ENCODE peak calls at places on chromosomes 2 and 18, in six cellular contexts. One of them, this sample, is unnamed.

GRCh38 chr2:21163213-21163612 is 39.4 kb downstream of the TDRD15 start:
- DNase-seq in astrocyte of the spinal cord: no peak
- DNase-seq in choroid plexus epithelial cell: no peak
- DNase-seq in right lobe of liver: no peak
- DNase-seq in right cardiac atrium: peak
- DNase-seq in trophoblast cell: no peak
- DNase-seq in this sample: no peak

GRCh38 chr2:60794271-60794863 is 38.3 kb downstream of the PAPOLG start:
- DNase-seq in astrocyte of the spinal cord: peak
- DNase-seq in choroid plexus epithelial cell: peak
- DNase-seq in right lobe of liver: no peak
- DNase-seq in right cardiac atrium: no peak
- DNase-seq in trophoblast cell: no peak
- DNase-seq in this sample: peak

GRCh38 chr2:9914384-9915065 is 37.0 kb upstream of the GRHL1 start:
- DNase-seq in astrocyte of the spinal cord: peak
- DNase-seq in choroid plexus epithelial cell: peak
- DNase-seq in right lobe of liver: no peak
- DNase-seq in right cardiac atrium: no peak
- DNase-seq in trophoblast cell: peak
- DNase-seq in this sample: peak

GRCh38 chr2:142100139-142100873 is 30.5 kb downstream of the LRP1B start:
- DNase-seq in astrocyte of the spinal cord: no peak
- DNase-seq in choroid plexus epithelial cell: no peak
- DNase-seq in right lobe of liver: no peak
- DNase-seq in right cardiac atrium: peak
- DNase-seq in trophoblast cell: no peak
- DNase-seq in this sample: peak

GRCh38 chr18:54127759-54128378 is 96.6 kb downstream of the MBD2 start:
- DNase-seq in astrocyte of the spinal cord: peak
- DNase-seq in choroid plexus epithelial cell: peak
- DNase-seq in right lobe of liver: no peak
- DNase-seq in right cardiac atrium: no peak
- DNase-seq in trophoblast cell: peak
- DNase-seq in this sample: peak

GRCh38 chr18:33201509-33201926 is 239.0 kb downstream of the CCDC178 start:
- DNase-seq in astrocyte of the spinal cord: peak
- DNase-seq in choroid plexus epithelial cell: peak
- DNase-seq in right lobe of liver: no peak
- DNase-seq in right cardiac atrium: no peak
- DNase-seq in trophoblast cell: no peak
- DNase-seq in this sample: peak

GRCh38 chr2:126858013-126858412 is 40.7 kb upstream of the TEX51 start:
- DNase-seq in astrocyte of the spinal cord: no peak
- DNase-seq in choroid plexus epithelial cell: no peak
- DNase-seq in right lobe of liver: no peak
- DNase-seq in right cardiac atrium: no peak
- DNase-seq in trophoblast cell: no peak
- DNase-seq in this sample: no peak

GRCh38 chr2:74205586-74205985 is 7.2 kb downstream of the MTHFD2 start:
- DNase-seq in astrocyte of the spinal cord: no peak
- DNase-seq in choroid plexus epithelial cell: no peak
- DNase-seq in right lobe of liver: no peak
- DNase-seq in right cardiac atrium: no peak
- DNase-seq in trophoblast cell: peak
- DNase-seq in this sample: peak

GRCh38 chr2:187971893-187972292 is 319.8 kb upstream of the GULP1 start:
- DNase-seq in astrocyte of the spinal cord: no peak
- DNase-seq in choroid plexus epithelial cell: no peak
- DNase-seq in right lobe of liver: no peak
- DNase-seq in right cardiac atrium: no peak
- DNase-seq in trophoblast cell: no peak
- DNase-seq in this sample: no peak

GRCh38 chr2:108417254-108417653 is 31.8 kb upstream of the GCC2 start:
- DNase-seq in astrocyte of the spinal cord: no peak
- DNase-seq in choroid plexus epithelial cell: no peak
- DNase-seq in right lobe of liver: no peak
- DNase-seq in right cardiac atrium: no peak
- DNase-seq in trophoblast cell: peak
- DNase-seq in this sample: peak

GRCh38 chr2:155372969-155373368 is 674.5 kb downstream of the KCNJ3 start:
- DNase-seq in astrocyte of the spinal cord: peak
- DNase-seq in choroid plexus epithelial cell: peak
- DNase-seq in right lobe of liver: no peak
- DNase-seq in right cardiac atrium: no peak
- DNase-seq in trophoblast cell: no peak
- DNase-seq in this sample: peak

GRCh38 chr2:183088061-183088460 is 9.5 kb downstream of the DUSP19 start:
- DNase-seq in astrocyte of the spinal cord: no peak
- DNase-seq in choroid plexus epithelial cell: no peak
- DNase-seq in right lobe of liver: no peak
- DNase-seq in right cardiac atrium: no peak
- DNase-seq in trophoblast cell: no peak
- DNase-seq in this sample: no peak

GRCh38 chr2:183093857-183094657 is 15.5 kb downstream of the DUSP19 start:
- DNase-seq in astrocyte of the spinal cord: peak
- DNase-seq in choroid plexus epithelial cell: peak
- DNase-seq in right lobe of liver: no peak
- DNase-seq in right cardiac atrium: no peak
- DNase-seq in trophoblast cell: no peak
- DNase-seq in this sample: peak

GRCh38 chr2:183091954-183092345 is 13.4 kb downstream of the DUSP19 start:
- DNase-seq in astrocyte of the spinal cord: no peak
- DNase-seq in choroid plexus epithelial cell: no peak
- DNase-seq in right lobe of liver: no peak
- DNase-seq in right cardiac atrium: no peak
- DNase-seq in trophoblast cell: no peak
- DNase-seq in this sample: no peak

GRCh38 chr2:183089192-183089851 is 10.8 kb downstream of the DUSP19 start:
- DNase-seq in astrocyte of the spinal cord: no peak
- DNase-seq in choroid plexus epithelial cell: no peak
- DNase-seq in right lobe of liver: no peak
- DNase-seq in right cardiac atrium: no peak
- DNase-seq in trophoblast cell: no peak
- DNase-seq in this sample: no peak

GRCh38 chr2:183091318-183091953 is 12.9 kb downstream of the DUSP19 start:
- DNase-seq in astrocyte of the spinal cord: no peak
- DNase-seq in choroid plexus epithelial cell: no peak
- DNase-seq in right lobe of liver: peak
- DNase-seq in right cardiac atrium: no peak
- DNase-seq in trophoblast cell: no peak
- DNase-seq in this sample: no peak
- H3K4me3 ChIP-seq in astrocyte of the spinal cord: no peak
- H3K4me3 ChIP-seq in choroid plexus epithelial cell: no peak
- H3K4me3 ChIP-seq in right lobe of liver: peak
- H3K4me3 ChIP-seq in right cardiac atrium: no peak
- H3K4me3 ChIP-seq in trophoblast cell: no peak
- H3K4me3 ChIP-seq in this sample: no peak

DNA sequence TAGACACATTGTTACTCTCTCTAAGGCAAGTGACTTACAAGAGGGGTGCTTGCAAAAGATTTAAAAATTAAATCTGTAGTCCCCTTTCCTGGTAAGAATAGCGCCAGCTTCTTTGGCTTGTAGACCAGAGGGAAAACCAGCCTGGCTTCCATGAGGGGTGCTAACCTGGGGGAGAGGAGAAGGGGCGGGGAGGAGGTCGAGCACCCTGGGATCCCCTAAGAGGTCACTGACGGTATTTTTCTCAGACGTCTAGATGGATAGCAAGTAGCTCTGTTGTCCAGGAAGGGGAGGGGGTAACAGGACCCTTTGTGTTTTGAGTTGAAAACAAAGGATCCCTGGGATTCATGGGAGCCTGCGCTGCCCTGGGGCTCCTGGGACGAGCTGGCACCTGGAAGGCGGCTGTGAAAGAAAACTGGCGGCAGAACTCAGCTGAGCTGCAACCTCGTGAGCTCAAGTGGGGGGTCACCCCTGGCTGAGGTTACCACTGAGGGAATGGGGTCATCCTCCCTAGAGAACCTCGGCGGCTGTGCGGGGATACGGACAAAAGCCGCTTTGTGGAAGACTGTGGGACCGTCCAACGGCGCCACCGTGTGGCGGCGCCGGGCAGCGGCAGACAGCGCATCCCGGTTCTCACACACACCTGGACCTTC is 37.8 kb upstream of the MRPL19 start:
- DNase-seq in astrocyte of the spinal cord: peak
- DNase-seq in choroid plexus epithelial cell: peak
- DNase-seq in right lobe of liver: peak
- DNase-seq in right cardiac atrium: peak
- DNase-seq in trophoblast cell: peak
- DNase-seq in this sample: peak
- H3K4me3 ChIP-seq in astrocyte of the spinal cord: peak
- H3K4me3 ChIP-seq in choroid plexus epithelial cell: peak
- H3K4me3 ChIP-seq in right lobe of liver: peak
- H3K4me3 ChIP-seq in right cardiac atrium: no peak
- H3K4me3 ChIP-seq in trophoblast cell: no peak
- H3K4me3 ChIP-seq in this sample: no peak

GRCh38 chr2:136327162-136327852 is 209.4 kb upstream of the CXCR4 start:
- DNase-seq in astrocyte of the spinal cord: peak
- DNase-seq in choroid plexus epithelial cell: peak
- DNase-seq in right lobe of liver: no peak
- DNase-seq in right cardiac atrium: no peak
- DNase-seq in trophoblast cell: peak
- DNase-seq in this sample: peak
- H3K4me3 ChIP-seq in astrocyte of the spinal cord: no peak
- H3K4me3 ChIP-seq in choroid plexus epithelial cell: no peak
- H3K4me3 ChIP-seq in right lobe of liver: no peak
- H3K4me3 ChIP-seq in right cardiac atrium: no peak
- H3K4me3 ChIP-seq in trophoblast cell: no peak
- H3K4me3 ChIP-seq in this sample: no peak

DNA sequence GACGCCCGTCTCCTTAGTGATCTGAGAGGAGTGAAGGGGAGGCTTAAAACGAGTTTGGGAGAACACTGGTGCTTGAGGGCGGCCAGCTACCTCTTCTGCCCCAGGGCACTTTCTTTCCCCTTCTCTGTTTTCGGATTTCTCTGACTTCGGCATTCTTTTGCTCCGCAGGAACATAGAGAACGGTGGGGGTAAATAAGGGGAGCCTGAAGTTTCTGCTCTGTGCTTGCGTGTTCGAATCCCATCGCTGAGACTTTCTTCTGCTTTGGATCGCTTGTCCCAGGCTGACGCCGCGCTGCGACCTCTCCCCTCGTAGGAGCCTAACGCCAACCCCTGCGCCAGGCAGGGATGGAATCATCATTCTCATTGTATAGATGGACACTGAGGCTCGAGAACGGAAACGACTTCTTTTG is 3.0 kb upstream of the DLX2 start:
- DNase-seq in astrocyte of the spinal cord: no peak
- DNase-seq in choroid plexus epithelial cell: no peak
- DNase-seq in right lobe of liver: no peak
- DNase-seq in right cardiac atrium: no peak
- DNase-seq in trophoblast cell: no peak
- DNase-seq in this sample: no peak
- H3K4me3 ChIP-seq in astrocyte of the spinal cord: peak
- H3K4me3 ChIP-seq in choroid plexus epithelial cell: peak
- H3K4me3 ChIP-seq in right lobe of liver: no peak
- H3K4me3 ChIP-seq in right cardiac atrium: no peak
- H3K4me3 ChIP-seq in trophoblast cell: no peak
- H3K4me3 ChIP-seq in this sample: peak

GRCh38 chr2:88615822-88616221 is 11.4 kb downstream of the EIF2AK3 start:
- DNase-seq in astrocyte of the spinal cord: no peak
- DNase-seq in choroid plexus epithelial cell: no peak
- DNase-seq in right lobe of liver: no peak
- DNase-seq in right cardiac atrium: no peak
- DNase-seq in trophoblast cell: no peak
- DNase-seq in this sample: no peak
- H3K4me3 ChIP-seq in astrocyte of the spinal cord: no peak
- H3K4me3 ChIP-seq in choroid plexus epithelial cell: no peak
- H3K4me3 ChIP-seq in right lobe of liver: no peak
- H3K4me3 ChIP-seq in right cardiac atrium: no peak
- H3K4me3 ChIP-seq in trophoblast cell: no peak
- H3K4me3 ChIP-seq in this sample: no peak

GRCh38 chr18:78831603-78832002 is 148.0 kb upstream of the SALL3 start:
- DNase-seq in astrocyte of the spinal cord: no peak
- DNase-seq in choroid plexus epithelial cell: no peak
- DNase-seq in right lobe of liver: no peak
- DNase-seq in right cardiac atrium: no peak
- DNase-seq in trophoblast cell: no peak
- DNase-seq in this sample: no peak

GRCh38 chr18:78836838-78837237 is 142.8 kb upstream of the SALL3 start:
- DNase-seq in astrocyte of the spinal cord: no peak
- DNase-seq in choroid plexus epithelial cell: no peak
- DNase-seq in right lobe of liver: no peak
- DNase-seq in right cardiac atrium: no peak
- DNase-seq in trophoblast cell: no peak
- DNase-seq in this sample: no peak

GRCh38 chr18:78830161-78830560 is 149.5 kb upstream of the SALL3 start:
- DNase-seq in astrocyte of the spinal cord: no peak
- DNase-seq in choroid plexus epithelial cell: no peak
- DNase-seq in right lobe of liver: no peak
- DNase-seq in right cardiac atrium: no peak
- DNase-seq in trophoblast cell: no peak
- DNase-seq in this sample: no peak

GRCh38 chr18:78830826-78831225 is 148.8 kb upstream of the SALL3 start:
- DNase-seq in astrocyte of the spinal cord: no peak
- DNase-seq in choroid plexus epithelial cell: no peak
- DNase-seq in right lobe of liver: no peak
- DNase-seq in right cardiac atrium: no peak
- DNase-seq in trophoblast cell: no peak
- DNase-seq in this sample: no peak

GRCh38 chr18:78833833-78834232 is 145.8 kb upstream of the SALL3 start:
- DNase-seq in astrocyte of the spinal cord: no peak
- DNase-seq in choroid plexus epithelial cell: no peak
- DNase-seq in right lobe of liver: no peak
- DNase-seq in right cardiac atrium: no peak
- DNase-seq in trophoblast cell: no peak
- DNase-seq in this sample: no peak
- H3K4me3 ChIP-seq in astrocyte of the spinal cord: no peak
- H3K4me3 ChIP-seq in choroid plexus epithelial cell: no peak
- H3K4me3 ChIP-seq in right lobe of liver: no peak
- H3K4me3 ChIP-seq in right cardiac atrium: no peak
- H3K4me3 ChIP-seq in trophoblast cell: no peak
- H3K4me3 ChIP-seq in this sample: no peak

GRCh38 chr2:20013061-20013721 is 723 bp upstream of the MATN3 start:
- DNase-seq in astrocyte of the spinal cord: peak
- DNase-seq in choroid plexus epithelial cell: peak
- DNase-seq in right lobe of liver: no peak
- DNase-seq in right cardiac atrium: peak
- DNase-seq in trophoblast cell: no peak
- DNase-seq in this sample: no peak
- H3K4me3 ChIP-seq in astrocyte of the spinal cord: peak
- H3K4me3 ChIP-seq in choroid plexus epithelial cell: peak
- H3K4me3 ChIP-seq in right lobe of liver: peak
- H3K4me3 ChIP-seq in right cardiac atrium: peak
- H3K4me3 ChIP-seq in trophoblast cell: peak
- H3K4me3 ChIP-seq in this sample: peak

DNA sequence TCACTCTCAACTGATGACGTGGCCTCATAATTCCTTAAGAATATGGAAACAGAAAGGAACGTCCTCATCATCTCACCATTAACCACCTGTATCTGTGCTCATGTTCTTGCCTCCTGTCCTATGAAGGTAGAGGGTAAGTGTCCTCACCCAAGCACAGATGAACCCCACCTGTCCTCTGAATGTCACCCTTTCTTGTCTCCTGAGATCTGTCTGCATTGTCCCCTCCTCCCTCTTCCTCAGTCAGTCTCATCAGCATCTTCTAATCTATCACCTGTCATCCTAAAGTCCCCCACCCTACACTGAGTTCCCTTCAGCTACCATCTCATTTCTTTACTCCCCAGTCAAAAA is 39.4 kb upstream of the LPIN2 start:
- DNase-seq in astrocyte of the spinal cord: no peak
- DNase-seq in choroid plexus epithelial cell: no peak
- DNase-seq in right lobe of liver: peak
- DNase-seq in right cardiac atrium: no peak
- DNase-seq in trophoblast cell: no peak
- DNase-seq in this sample: no peak
- H3K4me3 ChIP-seq in astrocyte of the spinal cord: no peak
- H3K4me3 ChIP-seq in choroid plexus epithelial cell: no peak
- H3K4me3 ChIP-seq in right lobe of liver: no peak
- H3K4me3 ChIP-seq in right cardiac atrium: no peak
- H3K4me3 ChIP-seq in trophoblast cell: no peak
- H3K4me3 ChIP-seq in this sample: no peak

GRCh38 chr2:177164131-177164530 is 48.5 kb upstream of the HNRNPA3 start:
- DNase-seq in astrocyte of the spinal cord: no peak
- DNase-seq in choroid plexus epithelial cell: no peak
- DNase-seq in right lobe of liver: no peak
- DNase-seq in right cardiac atrium: no peak
- DNase-seq in trophoblast cell: no peak
- DNase-seq in this sample: no peak
- H3K4me3 ChIP-seq in astrocyte of the spinal cord: peak
- H3K4me3 ChIP-seq in choroid plexus epithelial cell: peak
- H3K4me3 ChIP-seq in right lobe of liver: no peak
- H3K4me3 ChIP-seq in right cardiac atrium: peak
- H3K4me3 ChIP-seq in trophoblast cell: no peak
- H3K4me3 ChIP-seq in this sample: no peak

This sample was measured in bronchial epithelial cell.